ENCODE peak calls at places on chromosomes 2 and 18, in ten cellular contexts. Z, W, X, K, P, L, H, J, C and B are unnamed samples.

GRCh38 chr18:8721716-8722115 is 16.4 kb downstream of the MTCL1 start:
- DNase-seq in L (peak; percentile 74), W (no peak), P (no peak), Z (peak; percentile 46), C (peak; percentile 80), X (no peak), H (no peak), J (peak; percentile 50), K (peak; percentile 35), B (no peak)

GRCh38 chr2:202104286-202104870 is 31.3 kb downstream of the KIAA2012 start:
- DNase-seq in Z (peak; percentile 44), C (peak; percentile 66), P (peak; percentile 48), L (peak; percentile 50), J (peak; percentile 43), X (no peak), H (peak; percentile 61), W (peak; percentile 62), K (peak; percentile 69), B (peak; percentile 52)

GRCh38 chr2:230614913-230615332 is 97.7 kb upstream of the CAB39 start:
- DNase-seq in X (no peak), Z (no peak), W (no peak), P (no peak), C (peak; percentile 79), K (no peak), L (peak; percentile 7), H (no peak), J (no peak), B (peak; percentile 75)

GRCh38 chr2:30230855-30231725 is at the start of gene LBH:
- DNase-seq in Z (peak; percentile 72), X (peak; percentile 93), J (peak; percentile 81), H (no peak), P (peak; percentile 92), K (peak; percentile 91), W (peak; percentile 75), C (peak; percentile 76), L (peak; percentile 79), B (peak; percentile 95)

GRCh38 chr2:178484245-178485041 is 4.2 kb downstream of the PLEKHA3 start:
- DNase-seq in Z (peak; percentile 19), J (peak; percentile 33), P (no peak), H (no peak), X (peak; percentile 54), W (no peak), K (peak; percentile 62), L (peak; percentile 49), C (peak; percentile 37), B (no peak)

GRCh38 chr2:64769392-64770044 is 115.8 kb upstream of the SERTAD2 start:
- DNase-seq in Z (no peak), P (no peak), C (no peak), J (peak; percentile 64), W (no peak), H (no peak), K (no peak), X (no peak), L (no peak), B (no peak)

GRCh38 chr2:75238670-75239330 is 39.5 kb upstream of the TACR1 start:
- DNase-seq in P (no peak), L (peak; percentile 82), X (no peak), J (no peak), K (peak; percentile 77), C (peak; percentile 80), H (no peak), Z (peak; percentile 57), W (no peak), B (no peak)

GRCh38 chr2:29663266-29663665 is 258.1 kb downstream of the ALK start:
- DNase-seq in J (no peak), C (peak; percentile 83), X (no peak), L (peak; percentile 77), P (no peak), W (no peak), Z (peak; percentile 18), H (peak; percentile 4), K (peak; percentile 83), B (no peak)

GRCh38 chr2:120910069-120910468 is 174.4 kb downstream of the GLI2 start:
- DNase-seq in X (no peak), C (no peak), Z (no peak), P (no peak), J (no peak), H (peak; percentile 34), W (no peak), K (no peak), L (no peak), B (no peak)

GRCh38 chr18:47932170-47932569 is 1.7 kb upstream of the SMAD2 start:
- DNase-seq in J (no peak), Z (no peak), C (no peak), P (no peak), H (no peak), L (no peak), K (no peak), W (no peak), X (no peak), B (no peak)

GRCh38 chr2:45329045-45329677 is 281.9 kb downstream of the SRBD1 start:
- DNase-seq in P (no peak), H (peak; percentile 47), J (no peak), W (no peak), C (peak; percentile 45), X (no peak), K (peak; percentile 4), Z (peak; percentile 47), L (peak; percentile 46), B (no peak)

GRCh38 chr2:233838726-233839446 is 15.4 kb downstream of the HJURP start:
- DNase-seq in H (no peak), J (no peak), W (no peak), C (no peak), L (no peak), K (no peak), X (peak; percentile 7), Z (no peak), P (no peak), B (no peak)

GRCh38 chr2:1721706-1722483 is 22.4 kb downstream of the PXDN start:
- DNase-seq in K (peak; percentile 79), X (no peak), Z (peak; percentile 81), W (no peak), H (no peak), C (peak; percentile 93), L (peak; percentile 98), J (no peak), P (no peak), B (no peak)

GRCh38 chr2:88090446-88091283 is 23.0 kb downstream of the SMYD1 start:
- DNase-seq in K (no peak), Z (no peak), P (no peak), H (peak; percentile 53), X (no peak), L (no peak), W (no peak), J (no peak), C (no peak), B (no peak)

GRCh38 chr2:15146960-15147359 is 414.2 kb downstream of the NBAS start:
- DNase-seq in J (no peak), X (no peak), W (no peak), C (no peak), K (no peak), P (no peak), Z (no peak), H (no peak), L (no peak), B (no peak)

GRCh38 chr2:25030702-25031101 is 11.2 kb upstream of the EFR3B start:
- DNase-seq in L (no peak), X (no peak), Z (no peak), C (no peak), K (peak; percentile 25), P (no peak), W (no peak), J (no peak), H (peak; percentile 85), B (no peak)

GRCh38 chr18:59787998-59788875 is 91.0 kb upstream of the CCBE1 start:
- DNase-seq in C (peak; percentile 67), K (peak; percentile 83), W (no peak), P (no peak), L (peak; percentile 88), X (no peak), Z (peak; percentile 77), J (no peak), H (no peak), B (no peak)

GRCh38 chr18:63562284-63562683 is 20.1 kb downstream of the SERPINB12 start:
- DNase-seq in P (no peak), L (no peak), K (no peak), C (no peak), X (no peak), H (no peak), W (no peak), J (no peak), Z (no peak), B (peak; percentile 24)

GRCh38 chr18:61854578-61854977 is 38.2 kb downstream of the RNF152 start:
- DNase-seq in P (no peak), C (peak; percentile 72), Z (no peak), J (no peak), L (peak; percentile 84), W (no peak), H (no peak), X (no peak), K (peak; percentile 59), B (no peak)

GRCh38 chr2:20072436-20073158 is 21.2 kb upstream of the LAPTM4A start:
- DNase-seq in K (peak; percentile 50), L (no peak), W (no peak), H (no peak), P (no peak), X (no peak), Z (no peak), J (no peak), C (no peak), B (no peak)

GRCh38 chr2:5077479-5078089 is 614.6 kb upstream of the SOX11 start:
- DNase-seq in C (peak; percentile 13), Z (no peak), J (no peak), L (peak; percentile 6), H (no peak), K (no peak), W (no peak), P (no peak), X (no peak), B (no peak)

GRCh38 chr18:13525381-13526029 is 200.9 kb downstream of the FAM210A start:
- DNase-seq in P (no peak), H (no peak), W (no peak), J (no peak), C (no peak), Z (no peak), L (no peak), X (no peak), K (no peak), B (no peak)
- TF ChIP-seq CTCF in P (no peak), H (no peak), W (no peak), J (no peak), C (no peak), Z (no peak), L (no peak), X (no peak), K (no peak), B (no peak)

GRCh38 chr2:239824051-239824694 is 201.0 kb downstream of the NDUFA10 start:
- DNase-seq in P (peak; percentile 45), C (peak; percentile 62), W (no peak), J (peak; percentile 18), X (peak; percentile 7), H (peak; percentile 20), Z (no peak), L (peak; percentile 3), K (peak; percentile 2), B (no peak)
- TF ChIP-seq CTCF in P (peak; percentile 70), C (peak; percentile 40), W (peak; percentile 63), J (no peak), X (no peak), H (no peak), Z (no peak), L (no peak), K (no peak), B (no peak)

GRCh38 chr18:73520229-73520628 is 627.4 kb downstream of the FBXO15 start:
- DNase-seq in Z (no peak), L (no peak), H (no peak), X (no peak), W (no peak), J (no peak), C (peak; percentile 13), K (no peak), P (peak; percentile 38), B (no peak)
- TF ChIP-seq CTCF in Z (no peak), L (no peak), H (no peak), X (no peak), W (peak; percentile 55), J (no peak), C (peak; percentile 35), K (peak; percentile 6), P (peak; percentile 53), B (peak; percentile 4)

GRCh38 chr2:164954954-164955701 is at the start of gene SLC38A11:
- DNase-seq in Z (no peak), W (no peak), P (peak; percentile 8), L (peak; percentile 33), X (peak; percentile 32), H (no peak), J (peak; percentile 25), K (peak; percentile 9), C (peak; percentile 35), B (no peak)
- TF ChIP-seq CTCF in Z (no peak), W (no peak), P (no peak), L (no peak), X (peak; percentile 14), H (no peak), J (no peak), K (peak; percentile 25), C (no peak), B (no peak)